ENCODE peak calls at places on chromosome 13, in five cellular contexts. H, P, L, R and V are unnamed samples.

GRCh38 chr13:97259787-97260641 is 37.9 kb downstream of the MBNL2 start:
- DNase-seq in H (no peak), L (no peak), R (peak), P (no peak), V (peak)

GRCh38 chr13:33235078-33235477 is 50.5 kb downstream of the STARD13 start:
- DNase-seq in H (no peak), R (peak), L (no peak), P (no peak), V (peak)

GRCh38 chr13:64992314-64992713 is 2237.8 kb downstream of the PCDH9 start:
- DNase-seq in H (no peak), L (no peak), P (no peak), R (no peak), V (no peak)

GRCh38 chr13:39789451-39789850 is 134.0 kb downstream of the COG6 start:
- DNase-seq in L (no peak), R (no peak), H (no peak), P (no peak), V (no peak)

GRCh38 chr13:94362411-94362909 is 117.0 kb downstream of the DCT start:
- DNase-seq in L (peak), H (peak), P (peak), R (peak), V (peak)

GRCh38 chr13:74869846-74870245 is 612.1 kb downstream of the TBC1D4 start:
- DNase-seq in L (no peak), P (no peak), R (peak), H (no peak), V (no peak)

GRCh38 chr13:106522898-106523525 is 12.4 kb downstream of the EFNB2 start:
- DNase-seq in H (peak), L (no peak), P (no peak), R (no peak), V (no peak)

GRCh38 chr13:53301449-53301848 is 272.8 kb downstream of the OLFM4 start:
- DNase-seq in L (no peak), R (no peak), P (no peak), H (no peak), V (no peak)

GRCh38 chr13:50129923-50130685 is 114.9 kb downstream of the KCNRG start:
- DNase-seq in R (peak), P (peak), H (peak), L (no peak), V (peak)

GRCh38 chr13:66805657-66806056 is 424.5 kb downstream of the PCDH9 start:
- DNase-seq in H (no peak), R (peak), L (no peak), P (no peak), V (no peak)